ENCODE peak calls at places on chromosome 19, in five cellular contexts. W is HCT116, K is SK-N-SH, Q is PC-3, D is hepatocyte. F is an unnamed sample.

GRCh38 chr19:41993612-41994483 is at the start of gene ATP1A3:
- DNase-seq in W (peak; percentile 31), K (peak; percentile 95), Q (peak; percentile 57), D (peak; percentile 52), F (peak; percentile 66)

GRCh38 chr19:7869910-7870511 is 4.2 kb downstream of the PRR36 start:
- DNase-seq in W (peak; percentile 79), K (peak; percentile 71), Q (peak; percentile 87), D (no peak), F (peak; percentile 56)

GRCh38 chr19:6464070-6464873 is at the start of gene CRB3:
- DNase-seq in W (peak; percentile 80), K (no peak), Q (peak; percentile 93), D (peak; percentile 96), F (peak; percentile 74)

GRCh38 chr19:45276284-45276687 is 25.2 kb downstream of the MARK4 start:
- DNase-seq in W (no peak), K (peak; percentile 68), Q (no peak), D (peak; percentile 85), F (no peak)

GRCh38 chr19:10552596-10553053 is 8.9 kb downstream of the ATG4D start:
- DNase-seq in W (no peak), K (peak; percentile 75), Q (peak; percentile 47), D (no peak), F (no peak)

GRCh38 chr19:2970201-2970838 is 7.0 kb upstream of the TLE6 start:
- DNase-seq in W (no peak), K (no peak), Q (no peak), D (no peak), F (no peak)

GRCh38 chr19:455851-456546 is 4.8 kb downstream of the SHC2 start:
- DNase-seq in W (no peak), K (no peak), Q (no peak), D (no peak), F (no peak)

GRCh38 chr19:12745166-12745897 is 6.3 kb upstream of the BEST2 start:
- DNase-seq in W (no peak), K (no peak), Q (no peak), D (no peak), F (no peak)

GRCh38 chr19:38974599-38975213 is 836 bp downstream of the FBXO17 start:
- DNase-seq in W (no peak), K (peak; percentile 34), Q (no peak), D (peak; percentile 19), F (no peak)

GRCh38 chr19:12843999-12844732 is 5.9 kb downstream of the MAST1 start:
- DNase-seq in W (no peak), K (no peak), Q (peak; percentile 39), D (no peak), F (no peak)

GRCh38 chr19:610801-611505 is 21.3 kb downstream of the HCN2 start:
- DNase-seq in W (no peak), K (peak; percentile 87), Q (no peak), D (no peak), F (no peak)

GRCh38 chr19:52188822-52189744 is 769 bp upstream of the PPP2R1A start:
- DNase-seq in W (no peak), K (peak; percentile 59), Q (no peak), D (peak; percentile 73), F (no peak)

GRCh38 chr19:13882419-13882795 is 5.5 kb downstream of the NANOS3 start:
- DNase-seq in W (no peak), K (no peak), Q (no peak), D (no peak), F (no peak)

GRCh38 chr19:12891553-12892021 is 627 bp downstream of the GCDH start:
- DNase-seq in W (no peak), K (no peak), Q (peak; percentile 23), D (no peak), F (peak; percentile 26)

GRCh38 chr19:611506-611869 is 21.8 kb downstream of the HCN2 start:
- DNase-seq in W (no peak), K (no peak), Q (peak; percentile 48), D (no peak), F (no peak)

GRCh38 chr19:10852098-10852800 is 4.0 kb downstream of the C19orf38 start:
- DNase-seq in W (no peak), K (no peak), Q (peak; percentile 74), D (no peak), F (no peak)

GRCh38 chr19:58021541-58022282 is 12.1 kb upstream of the ZSCAN1 start:
- DNase-seq in W (no peak), K (peak; percentile 81), Q (no peak), D (peak; percentile 55), F (peak; percentile 8)

GRCh38 chr19:8097681-8098567 is 45.4 kb downstream of the CCL25 start:
- DNase-seq in W (no peak), K (no peak), Q (no peak), D (no peak), F (no peak)

GRCh38 chr19:15439078-15439799 is 10.5 kb downstream of the WIZ start:
- DNase-seq in W (no peak), K (no peak), Q (no peak), D (no peak), F (no peak)

GRCh38 chr19:8041553-8041952 is 11.0 kb upstream of the CCL25 start:
- DNase-seq in W (no peak), K (no peak), Q (no peak), D (no peak), F (no peak)

GRCh38 chr19:45001087-45001739 is at the start of gene RELB:
- DNase-seq in W (peak; percentile 72), K (peak; percentile 99), Q (peak; percentile 86), D (peak; percentile 97), F (peak; percentile 91)

GRCh38 chr19:53123400-53123799 is 9.3 kb downstream of the ZNF415 start:
- DNase-seq in W (no peak), K (no peak), Q (no peak), D (no peak), F (no peak)

GRCh38 chr19:7482584-7483439 is 6.0 kb downstream of the PEX11G start:
- DNase-seq in W (peak; percentile 24), K (peak; percentile 91), Q (peak; percentile 57), D (peak; percentile 66), F (no peak)

GRCh38 chr19:38684078-38684861 is 36.8 kb downstream of the ACTN4 start:
- DNase-seq in W (peak; percentile 93), K (no peak), Q (peak; percentile 88), D (peak; percentile 90), F (peak; percentile 38)

GRCh38 chr19:42468273-42468796 is 25.6 kb upstream of the CXCL17 start:
- DNase-seq in W (peak; percentile 64), K (no peak), Q (peak; percentile 78), D (peak; percentile 62), F (no peak)

GRCh38 chr19:18051887-18052286 is 34.8 kb downstream of the IL12RB1 start:
- DNase-seq in W (no peak), K (no peak), Q (no peak), D (no peak), F (no peak)

GRCh38 chr19:18055967-18056366 is 30.8 kb downstream of the IL12RB1 start:
- DNase-seq in W (no peak), K (no peak), Q (no peak), D (no peak), F (no peak)

GRCh38 chr19:18049390-18049789 is 37.3 kb downstream of the IL12RB1 start:
- DNase-seq in W (no peak), K (no peak), Q (no peak), D (no peak), F (no peak)

GRCh38 chr19:18057557-18057956 is 29.2 kb downstream of the IL12RB1 start:
- DNase-seq in W (no peak), K (no peak), Q (no peak), D (no peak), F (no peak)

DNA sequence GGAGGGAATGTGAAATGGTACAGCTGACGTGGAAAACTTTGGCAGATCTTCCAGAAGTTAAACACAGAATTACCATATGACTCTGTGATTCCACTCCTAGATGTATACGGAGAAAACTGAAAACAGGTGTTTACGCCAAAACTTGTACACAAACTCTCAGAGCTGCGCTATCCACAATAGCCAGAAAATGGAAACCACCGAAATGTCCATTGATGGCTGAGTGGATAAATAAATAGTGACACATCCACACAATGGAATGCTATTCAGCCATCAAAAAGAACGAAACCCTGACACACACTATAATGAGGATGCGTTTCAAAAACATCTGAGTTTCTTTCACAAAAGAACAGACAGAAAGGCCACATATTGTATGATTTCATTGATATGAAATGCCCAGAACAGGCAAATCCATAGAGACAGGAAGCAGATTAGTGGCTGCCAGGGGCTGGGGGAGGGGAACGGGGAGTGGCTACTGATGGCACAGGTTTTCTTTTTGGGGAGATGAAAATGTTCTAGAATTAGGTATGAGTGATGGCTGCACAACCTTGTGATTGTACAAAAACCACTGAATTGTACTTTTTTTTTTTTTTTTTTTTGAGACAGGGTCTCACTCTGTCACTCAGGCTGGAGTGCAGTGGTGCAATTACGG is 33.0 kb downstream of the IL12RB1 start:
- DNase-seq in W (no peak), K (no peak), Q (peak; percentile 35), D (no peak), F (no peak)
- TF ChIP-seq EZH2phosphoT487 in W (no peak), K (no peak), Q (no peak), D (no peak), F (no peak)

GRCh38 chr19:49486710-49487276 is 615 bp upstream of the RPL13A start:
- DNase-seq in W (no peak), K (no peak), Q (no peak), D (no peak), F (no peak)
- TF ChIP-seq CTCF in W (no peak), K (no peak), Q (no peak), D (no peak), F (no peak)

GRCh38 chr19:55405638-55406037 is 1.9 kb downstream of the UBE2S start:
- DNase-seq in W (no peak), K (no peak), Q (no peak), D (no peak), F (no peak)
- TF ChIP-seq EZH2phosphoT487 in W (no peak), K (no peak), Q (no peak), D (no peak), F (no peak)

GRCh38 chr19:35141627-35142401 is 1.2 kb upstream of the FXYD7 start:
- DNase-seq in W (no peak), K (no peak), Q (no peak), D (no peak), F (no peak)

GRCh38 chr19:35142531-35143230 is 374 bp upstream of the FXYD7 start:
- DNase-seq in W (no peak), K (peak; percentile 91), Q (peak; percentile 63), D (peak; percentile 72), F (peak; percentile 47)

GRCh38 chr19:35139618-35139943 is 957 bp downstream of the FXYD1 start:
- DNase-seq in W (no peak), K (no peak), Q (no peak), D (no peak), F (no peak)

GRCh38 chr19:35140207-35140897 is 1.7 kb downstream of the FXYD1 start:
- DNase-seq in W (no peak), K (no peak), Q (no peak), D (no peak), F (no peak)

DNA sequence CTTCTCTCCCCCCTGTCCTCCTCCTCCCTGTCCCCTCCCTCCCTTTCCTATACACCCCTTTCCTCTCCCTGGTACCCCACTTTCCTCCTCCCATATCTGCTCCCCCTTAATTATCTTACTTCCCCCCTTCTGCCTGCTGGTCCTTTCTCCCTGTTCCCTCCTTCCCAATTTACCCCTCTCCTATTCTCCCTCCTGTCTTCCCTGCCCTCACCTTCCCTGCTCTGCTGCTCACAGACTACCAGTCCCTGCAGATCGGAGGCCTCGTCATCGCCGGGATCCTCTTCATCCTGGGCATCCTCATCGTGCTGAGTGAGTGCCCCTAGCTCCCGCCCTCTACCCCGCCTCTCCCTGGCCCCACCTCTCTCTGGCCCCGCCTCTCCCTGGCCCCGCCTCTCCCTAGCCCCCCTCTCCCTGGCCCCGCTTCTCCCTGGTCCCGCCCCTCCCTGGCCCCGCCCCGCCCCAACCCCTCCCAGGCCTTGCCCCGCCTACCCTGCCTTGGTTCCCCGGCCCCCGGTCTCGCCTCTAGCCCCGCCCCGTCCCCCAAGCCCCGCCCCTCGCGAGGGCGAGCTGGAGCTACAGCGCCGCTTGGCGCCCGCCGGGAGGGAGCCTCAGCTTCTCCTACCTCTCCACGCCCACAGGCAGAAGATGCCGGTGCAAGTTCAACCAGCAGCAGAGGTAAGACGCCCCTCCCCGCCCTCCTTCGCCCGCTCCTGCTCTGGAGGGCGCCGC is 2.0 kb upstream of the FXYD7 start:
- DNase-seq in W (peak; percentile 83), K (peak; percentile 100), Q (peak; percentile 82), D (peak; percentile 95), F (peak; percentile 92)
- TF ChIP-seq CTCF in W (peak; percentile 47), K (peak; percentile 47), Q (peak; percentile 39), D (peak; percentile 64), F (peak; percentile 49)